ENCODE peak calls at places on chromosomes 2 and 18, in four cellular contexts. One of them, this sample, is unnamed.
A peak's percentile ranks its signal among the peaks of the same experiment; 100 is the strongest.

GRCh38 chr2:88320374-88320773 is 132.1 kb downstream of the FOXI3 start:
- DNase-seq in SK-N-SH: no peak
- DNase-seq in H1: no peak
- DNase-seq in K562: no peak
- DNase-seq in this sample: no peak

GRCh38 chr2:74457549-74458131 is 598 bp upstream of the WBP1 start:
- DNase-seq in SK-N-SH: peak; percentile 76
- DNase-seq in H1: peak; percentile 88
- DNase-seq in K562: no peak
- DNase-seq in this sample: peak; percentile 81

GRCh38 chr2:217070043-217070430 is 210.2 kb upstream of the TNP1 start:
- DNase-seq in SK-N-SH: no peak
- DNase-seq in H1: no peak
- DNase-seq in K562: no peak
- DNase-seq in this sample: no peak

GRCh38 chr2:37871453-37872191 is 53.5 kb upstream of the RMDN2 start:
- DNase-seq in SK-N-SH: no peak
- DNase-seq in H1: no peak
- DNase-seq in K562: no peak
- DNase-seq in this sample: no peak

GRCh38 chr2:45826889-45827635 is 175.6 kb downstream of the PRKCE start:
- DNase-seq in SK-N-SH: no peak
- DNase-seq in H1: no peak
- DNase-seq in K562: no peak
- DNase-seq in this sample: no peak

GRCh38 chr2:62705859-62706720 is 577 bp downstream of the EHBP1 start:
- DNase-seq in SK-N-SH: peak; percentile 78
- DNase-seq in H1: peak; percentile 77
- DNase-seq in K562: peak; percentile 76
- DNase-seq in this sample: peak; percentile 73

GRCh38 chr18:24497052-24497754 is 36.8 kb downstream of the HRH4 start:
- DNase-seq in SK-N-SH: no peak
- DNase-seq in H1: no peak
- DNase-seq in K562: no peak
- DNase-seq in this sample: no peak

GRCh38 chr2:30235859-30236535 is 4.7 kb downstream of the LBH start:
- DNase-seq in SK-N-SH: no peak
- DNase-seq in H1: no peak
- DNase-seq in K562: no peak
- DNase-seq in this sample: no peak

GRCh38 chr2:101574622-101575021 is 99.7 kb upstream of the RFX8 start:
- DNase-seq in SK-N-SH: no peak
- DNase-seq in H1: no peak
- DNase-seq in K562: no peak
- DNase-seq in this sample: no peak

GRCh38 chr18:70221156-70221910 is 15.8 kb upstream of the RTTN start:
- DNase-seq in SK-N-SH: no peak
- DNase-seq in H1: peak; percentile 56
- DNase-seq in K562: no peak
- DNase-seq in this sample: peak; percentile 41

GRCh38 chr18:39348757-39349156 is 1783.2 kb upstream of the CELF4 start:
- DNase-seq in SK-N-SH: no peak
- DNase-seq in H1: no peak
- DNase-seq in K562: no peak
- DNase-seq in this sample: no peak

GRCh38 chr2:142180820-142181533 is 50.2 kb upstream of the LRP1B start:
- DNase-seq in SK-N-SH: no peak
- DNase-seq in H1: peak; percentile 84
- DNase-seq in K562: peak; percentile 10
- DNase-seq in this sample: peak; percentile 86

GRCh38 chr2:202821538-202822160 is 49.9 kb downstream of the ICA1L start:
- DNase-seq in SK-N-SH: no peak
- DNase-seq in H1: no peak
- DNase-seq in K562: no peak
- DNase-seq in this sample: no peak

GRCh38 chr2:210366675-210367080 is 51.7 kb upstream of the MYL1 start:
- DNase-seq in SK-N-SH: no peak
- DNase-seq in H1: no peak
- DNase-seq in K562: no peak
- DNase-seq in this sample: no peak

GRCh38 chr2:119678021-119678656 is 862 bp upstream of the TMEM177 start:
- DNase-seq in SK-N-SH: peak; percentile 49
- DNase-seq in H1: no peak
- DNase-seq in K562: no peak
- DNase-seq in this sample: no peak

DNA sequence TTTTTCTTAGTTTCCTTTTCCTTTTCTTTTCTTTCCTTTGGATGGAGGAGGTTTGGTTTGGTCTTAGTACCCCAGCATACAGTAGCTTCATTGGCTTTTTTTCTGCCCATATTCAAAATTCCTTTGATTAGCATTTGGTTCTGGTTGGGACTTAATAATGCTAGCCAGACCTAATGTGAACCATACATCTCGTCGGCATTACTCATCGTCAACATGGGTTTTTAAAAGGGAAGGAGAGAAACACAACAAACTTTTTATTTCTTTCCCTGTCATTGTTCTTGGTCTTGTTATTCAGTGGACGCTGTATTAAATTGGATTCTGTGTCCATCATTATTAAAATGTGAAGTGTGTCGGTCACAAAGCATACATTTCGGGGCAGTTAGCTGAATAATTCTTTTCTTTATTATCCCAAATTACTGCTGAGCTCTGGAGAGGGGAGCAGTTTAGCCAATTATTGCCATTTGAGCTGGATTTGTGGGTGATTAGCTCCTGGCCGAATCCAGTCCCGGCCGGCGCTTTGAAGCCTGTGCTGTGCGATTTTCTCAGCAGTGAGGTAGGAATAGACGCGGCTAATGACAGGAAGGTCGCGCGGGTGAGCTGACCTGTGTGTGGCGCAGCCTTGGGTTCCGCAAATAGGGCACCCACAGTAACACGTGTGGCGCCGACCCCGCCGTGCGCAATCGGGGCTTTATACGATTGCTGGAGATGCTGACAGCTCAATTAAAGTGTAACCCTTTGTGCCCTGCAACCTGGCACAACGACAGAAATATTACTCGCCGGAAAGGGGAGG is 303.2 kb downstream of the GBX2 start:
- DNase-seq in SK-N-SH: no peak
- DNase-seq in H1: no peak
- DNase-seq in K562: no peak
- DNase-seq in this sample: peak; percentile 20
- TF ChIP-seq TEAD4 in SK-N-SH: no peak
- TF ChIP-seq TEAD4 in H1: no peak
- TF ChIP-seq TEAD4 in K562: no peak
- TF ChIP-seq TEAD4 in this sample: no peak

GRCh38 chr2:71782323-71782722 is 329.0 kb downstream of the DYSF start:
- DNase-seq in SK-N-SH: no peak
- DNase-seq in H1: no peak
- DNase-seq in K562: no peak
- DNase-seq in this sample: no peak
- TF ChIP-seq TEAD4 in SK-N-SH: no peak
- TF ChIP-seq TEAD4 in H1: no peak
- TF ChIP-seq TEAD4 in K562: no peak
- TF ChIP-seq TEAD4 in this sample: no peak

DNA sequence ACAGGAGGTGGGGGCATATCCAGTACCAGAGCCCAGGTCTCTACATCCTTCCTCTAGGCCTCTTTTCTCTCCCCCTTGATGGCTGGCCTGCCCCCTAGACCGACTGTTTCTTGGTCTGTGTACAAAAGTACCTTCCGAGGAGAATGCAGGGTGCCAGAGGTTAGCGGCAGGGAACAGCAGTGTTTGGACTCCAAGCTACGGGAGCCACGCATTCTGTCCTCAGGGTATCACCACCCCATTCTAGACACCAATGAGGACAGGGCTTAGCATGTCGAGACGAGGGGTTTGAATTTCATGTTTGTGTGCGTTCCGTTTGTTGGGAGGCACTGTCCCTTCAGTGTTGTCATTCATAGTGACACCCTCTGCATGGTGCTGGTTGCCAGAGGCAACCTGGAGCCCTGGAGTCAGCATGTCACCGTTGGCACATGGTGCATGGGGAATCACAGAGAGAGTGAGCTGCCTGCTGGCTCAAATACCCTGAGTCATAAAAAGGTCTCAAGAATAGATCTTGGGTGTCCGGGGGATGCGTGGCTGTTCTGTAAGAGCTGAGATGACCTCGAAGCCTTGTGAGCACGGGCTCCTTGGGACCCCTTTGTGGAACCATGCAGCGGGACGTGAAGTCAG is 57.2 kb upstream of the LDLRAD4 start:
- DNase-seq in SK-N-SH: no peak
- DNase-seq in H1: no peak
- DNase-seq in K562: no peak
- DNase-seq in this sample: no peak
- TF ChIP-seq TEAD4 in SK-N-SH: no peak
- TF ChIP-seq TEAD4 in H1: no peak
- TF ChIP-seq TEAD4 in K562: no peak
- TF ChIP-seq TEAD4 in this sample: no peak

DNA sequence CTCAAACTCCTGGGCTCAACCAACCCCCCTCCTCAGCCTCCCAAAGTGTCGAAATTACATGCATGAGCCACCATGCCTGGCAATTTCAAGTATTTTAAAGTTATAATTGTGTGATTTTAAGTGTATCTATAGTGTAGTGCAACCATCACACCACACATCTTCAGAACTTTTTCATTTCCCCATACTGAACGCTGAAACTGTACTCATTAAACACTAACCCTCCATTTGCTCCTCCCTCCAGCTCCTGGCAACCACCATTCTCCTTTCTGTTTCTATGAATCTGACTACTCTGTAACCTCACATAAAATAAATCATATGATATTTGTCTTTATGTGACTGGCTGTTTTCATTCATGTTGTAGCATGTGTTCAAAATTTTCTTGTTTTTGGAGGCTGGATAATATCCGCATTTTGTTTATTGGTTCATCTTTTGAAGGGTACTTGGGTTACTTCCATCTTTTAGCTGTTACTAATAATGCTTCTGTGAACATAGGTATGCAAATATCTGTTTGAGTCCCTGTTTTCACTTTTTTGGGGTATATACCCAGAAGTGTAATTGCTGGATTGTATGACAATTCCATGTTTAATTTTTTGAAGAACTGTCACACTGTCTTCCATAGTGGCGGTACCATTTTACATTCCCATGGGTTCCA is 188.2 kb downstream of the PLCL1 start:
- DNase-seq in SK-N-SH: no peak
- DNase-seq in H1: no peak
- DNase-seq in K562: no peak
- DNase-seq in this sample: no peak
- TF ChIP-seq TEAD4 in SK-N-SH: no peak
- TF ChIP-seq TEAD4 in H1: no peak
- TF ChIP-seq TEAD4 in K562: no peak
- TF ChIP-seq TEAD4 in this sample: no peak

This sample was measured in WTC11.